ENCODE peak calls at places on chromosomes 1 and 21, in four cellular contexts. S, D, K and P are unnamed samples.

GRCh38 chr1:10635385-10635896 is 160.7 kb downstream of the PEX14 start:
- DNase-seq in K (no peak), D (no peak), S (peak; percentile 86), P (no peak)

GRCh38 chr1:157359309-157360020 is 192.8 kb downstream of the FCRL5 start:
- DNase-seq in K (no peak), S (no peak), D (peak; percentile 90), P (no peak)

GRCh38 chr1:113912594-113913311 is 7.6 kb downstream of the DCLRE1B start:
- DNase-seq in S (peak; percentile 67), K (no peak), D (no peak), P (no peak)

GRCh38 chr1:26597629-26598039 is 68.1 kb downstream of the RPS6KA1 start:
- DNase-seq in D (peak; percentile 58), K (peak; percentile 71), S (peak; percentile 62), P (no peak)

GRCh38 chr1:192080671-192081070 is 77.6 kb upstream of the RGS18 start:
- DNase-seq in K (no peak), D (no peak), S (no peak), P (no peak)

GRCh38 chr21:46038871-46039397 is 57.4 kb downstream of the COL6A1 start:
- DNase-seq in S (peak; percentile 97), K (no peak), D (no peak), P (no peak)

GRCh38 chr1:59142663-59143487 is 154.0 kb upstream of the FGGY start:
- DNase-seq in D (no peak), K (no peak), S (peak; percentile 92), P (no peak)

GRCh38 chr1:202192770-202193613 is 607 bp upstream of the LGR6 start:
- DNase-seq in K (peak; percentile 61), D (peak; percentile 51), S (peak; percentile 67), P (no peak)

GRCh38 chr1:220877348-220878095 is 1.7 kb upstream of the HLX start:
- DNase-seq in D (no peak), K (peak; percentile 9), S (no peak), P (no peak)

GRCh38 chr1:118985611-118986290 is 2.4 kb downstream of the TBX15 start:
- DNase-seq in K (peak; percentile 19), D (no peak), S (peak; percentile 74), P (no peak)

GRCh38 chr1:167375949-167376348 is 142.4 kb downstream of the CD247 start:
- DNase-seq in S (no peak), K (no peak), D (no peak), P (no peak)

GRCh38 chr1:201882665-201883132 is 6.0 kb upstream of the SHISA4 start:
- DNase-seq in S (peak; percentile 90), D (no peak), K (no peak), P (peak; percentile 44)

GRCh38 chr1:208028526-208028925 is 117.6 kb upstream of the CD34 start:
- DNase-seq in S (peak; percentile 42), D (no peak), K (no peak), P (no peak)

GRCh38 chr1:181250038-181250437 is 161.5 kb downstream of the IER5 start:
- DNase-seq in D (no peak), S (no peak), K (no peak), P (no peak)

GRCh38 chr1:159918041-159918917 is 7.0 kb downstream of the TAGLN2 start:
- DNase-seq in K (no peak), S (peak; percentile 49), D (no peak), P (no peak)

GRCh38 chr1:22889213-22889827 is 83.3 kb downstream of the LACTBL1 start:
- DNase-seq in S (peak; percentile 66), K (peak; percentile 46), D (peak; percentile 1), P (no peak)

GRCh38 chr1:116916002-116916401 is 6.3 kb downstream of the PTGFRN start:
- DNase-seq in D (no peak), S (no peak), K (no peak), P (no peak)

GRCh38 chr1:179169616-179170467 is 59.6 kb downstream of the ABL2 start:
- DNase-seq in K (no peak), S (peak; percentile 90), D (no peak), P (no peak)

GRCh38 chr1:242454262-242455051 is 70.0 kb downstream of the PLD5 start:
- DNase-seq in K (no peak), S (peak; percentile 64), D (peak; percentile 59), P (no peak)

GRCh38 chr1:245715291-245715701 is 560.5 kb downstream of the KIF26B start:
- DNase-seq in S (peak; percentile 58), D (no peak), K (no peak), P (no peak)

GRCh38 chr1:23699280-23700179 is 7.9 kb downstream of the RPL11 start:
- DNase-seq in K (no peak), D (no peak), S (peak; percentile 68), P (no peak)

GRCh38 chr1:16187748-16188401 is 24.6 kb downstream of the ARHGEF19 start:
- DNase-seq in S (peak; percentile 83), D (peak; percentile 64), K (peak; percentile 49), P (peak; percentile 23)

GRCh38 chr1:12458571-12458970 is 159.4 kb downstream of the DHRS3 start:
- DNase-seq in K (no peak), S (peak; percentile 64), D (no peak), P (no peak)

GRCh38 chr21:28627261-28627660 is 365.4 kb downstream of the LTN1 start:
- DNase-seq in S (peak; percentile 43), D (no peak), K (no peak), P (no peak)

GRCh38 chr21:36518883-36519492 is 39.1 kb upstream of the CLDN14 start:
- DNase-seq in S (no peak), K (no peak), D (no peak), P (no peak)

GRCh38 chr1:186498071-186498470 is 37.2 kb upstream of the PDC start:
- DNase-seq in K (no peak), D (no peak), S (no peak), P (no peak)

GRCh38 chr1:226123591-226124471 is 61.3 kb downstream of the H3-3A start:
- DNase-seq in D (no peak), K (no peak), S (peak; percentile 53), P (no peak)

GRCh38 chr1:89635825-89636815 is 3.2 kb downstream of the LRRC8C start:
- DNase-seq in K (no peak), S (peak; percentile 79), D (no peak), P (no peak)

GRCh38 chr1:32798679-32799416 is 18.3 kb downstream of the YARS1 start:
- DNase-seq in S (no peak), D (no peak), K (no peak), P (no peak)

GRCh38 chr1:24501371-24502167 is 1.1 kb upstream of the RCAN3 start:
- DNase-seq in K (no peak), S (peak; percentile 62), D (no peak), P (no peak)

GRCh38 chr1:115191691-115192090 is 102.4 kb upstream of the TSPAN2 start:
- DNase-seq in S (no peak), D (no peak), K (no peak), P (no peak)

GRCh38 chr1:87508247-87508646 is 179.6 kb downstream of the LMO4 start:
- DNase-seq in S (peak; percentile 24), D (no peak), K (no peak), P (no peak)

GRCh38 chr1:112711041-112711440 is 4.1 kb downstream of the PPM1J start:
- DNase-seq in D (no peak), S (no peak), K (no peak), P (no peak)